ENCODE peak calls at places on chromosomes 2 and 18, in four cellular contexts. H, Q, M and I are unnamed samples.

GRCh38 chr2:119486196-119486827 is 38.0 kb downstream of the SCTR start:
- DNase-seq in H (no peak), Q (no peak), M (peak), I (no peak)

GRCh38 chr2:110157153-110157793 is 41.7 kb upstream of the MALL start:
- DNase-seq in H (peak), Q (no peak), M (peak), I (peak)

GRCh38 chr2:227853204-227853629 is 18.2 kb upstream of the DAW1 start:
- DNase-seq in H (no peak), Q (no peak), M (no peak), I (peak)

GRCh38 chr2:14975401-14975800 is 342.9 kb downstream of the LRATD1 start:
- DNase-seq in H (no peak), Q (no peak), M (no peak), I (peak)

GRCh38 chr2:30708491-30709290 is 98.6 kb downstream of the CAPN13 start:
- DNase-seq in H (peak), Q (no peak), M (no peak), I (peak)

GRCh38 chr2:100247256-100248043 is 74.9 kb downstream of the LONRF2 start:
- DNase-seq in H (no peak), Q (no peak), M (no peak), I (no peak)

GRCh38 chr18:41128545-41128944 is 826.5 kb upstream of the PIK3C3 start:
- DNase-seq in H (peak), Q (no peak), M (no peak), I (no peak)

GRCh38 chr2:174342600-174343342 is 8.0 kb downstream of the SP9 start:
- DNase-seq in H (no peak), Q (no peak), M (no peak), I (no peak)

GRCh38 chr18:6589979-6590725 is 139.4 kb upstream of the ARHGAP28 start:
- DNase-seq in H (no peak), Q (no peak), M (no peak), I (no peak)

GRCh38 chr18:35605686-35606417 is 24.3 kb downstream of the GALNT1 start:
- DNase-seq in H (peak), Q (no peak), M (no peak), I (no peak)

GRCh38 chr2:84708442-84708841 is 172.4 kb downstream of the TRABD2A start:
- DNase-seq in H (no peak), Q (no peak), M (no peak), I (no peak)

GRCh38 chr2:42105330-42106256 is 57.8 kb downstream of the PKDCC start:
- DNase-seq in H (peak), Q (peak), M (no peak), I (no peak)

GRCh38 chr2:158290225-158290624 is 166.3 kb downstream of the CCDC148 start:
- DNase-seq in H (no peak), Q (no peak), M (no peak), I (no peak)

GRCh38 chr2:232883116-232883721 is 13.2 kb downstream of the SNORC start:
- DNase-seq in H (no peak), Q (no peak), M (no peak), I (no peak)

GRCh38 chr2:30886101-30886500 is 78.9 kb upstream of the CAPN13 start:
- DNase-seq in H (no peak), Q (no peak), M (no peak), I (peak)

GRCh38 chr2:162053066-162053807 is 20.8 kb downstream of the DPP4 start:
- DNase-seq in H (no peak), Q (no peak), M (no peak), I (no peak)

GRCh38 chr2:65658871-65659270 is 226.5 kb upstream of the SPRED2 start:
- DNase-seq in H (peak), Q (no peak), M (no peak), I (peak)

GRCh38 chr2:159803235-159803962 is 5.4 kb upstream of the CD302 start:
- DNase-seq in H (no peak), Q (no peak), M (no peak), I (no peak)

GRCh38 chr2:72117029-72117428 is 30.6 kb downstream of the CYP26B1 start:
- DNase-seq in H (no peak), Q (no peak), M (no peak), I (no peak)

GRCh38 chr18:33901894-33902512 is 322.7 kb downstream of the NOL4 start:
- DNase-seq in H (no peak), Q (no peak), M (no peak), I (no peak)

GRCh38 chr2:206211657-206212255 is 52.1 kb downstream of the EEF1B2 start:
- DNase-seq in H (peak), Q (no peak), M (no peak), I (peak)

GRCh38 chr2:10817413-10817812 is 4.8 kb upstream of the PDIA6 start:
- DNase-seq in H (no peak), Q (no peak), M (no peak), I (no peak)
- TF ChIP-seq CTCF in H (peak), Q (no peak), M (no peak), I (peak)

GRCh38 chr2:9401059-9401547 is 22.2 kb downstream of the ITGB1BP1 start:
- DNase-seq in H (no peak), Q (no peak), M (no peak), I (no peak)

GRCh38 chr2:9400268-9401058 is 22.9 kb downstream of the ITGB1BP1 start:
- DNase-seq in H (no peak), Q (no peak), M (no peak), I (no peak)

GRCh38 chr2:9394816-9395215 is 28.5 kb downstream of the ITGB1BP1 start:
- DNase-seq in H (no peak), Q (no peak), M (no peak), I (no peak)

GRCh38 chr2:9397201-9397600 is 26.1 kb downstream of the ITGB1BP1 start:
- DNase-seq in H (no peak), Q (no peak), M (no peak), I (no peak)

GRCh38 chr2:9398881-9399805 is 24.2 kb downstream of the ITGB1BP1 start:
- DNase-seq in H (no peak), Q (no peak), M (no peak), I (no peak)
- H3K27ac ChIP-seq in H (no peak), Q (peak), M (peak), I (no peak)

GRCh38 chr2:215931256-215931903 is 82.0 kb downstream of the MREG start:
- DNase-seq in H (peak), Q (peak), M (peak), I (peak)
- TF ChIP-seq CTCF in H (peak), Q (peak), M (peak), I (peak)

GRCh38 chr2:64204716-64205115 is 60.5 kb upstream of the PELI1 start:
- DNase-seq in H (no peak), Q (no peak), M (no peak), I (no peak)

GRCh38 chr2:64204006-64204632 is 59.9 kb upstream of the PELI1 start:
- DNase-seq in H (peak), Q (peak), M (no peak), I (peak)

GRCh38 chr2:64205415-64205814 is 61.2 kb upstream of the PELI1 start:
- DNase-seq in H (no peak), Q (no peak), M (no peak), I (no peak)

GRCh38 chr2:64210816-64211215 is 66.6 kb upstream of the PELI1 start:
- DNase-seq in H (no peak), Q (no peak), M (peak), I (peak)

DNA sequence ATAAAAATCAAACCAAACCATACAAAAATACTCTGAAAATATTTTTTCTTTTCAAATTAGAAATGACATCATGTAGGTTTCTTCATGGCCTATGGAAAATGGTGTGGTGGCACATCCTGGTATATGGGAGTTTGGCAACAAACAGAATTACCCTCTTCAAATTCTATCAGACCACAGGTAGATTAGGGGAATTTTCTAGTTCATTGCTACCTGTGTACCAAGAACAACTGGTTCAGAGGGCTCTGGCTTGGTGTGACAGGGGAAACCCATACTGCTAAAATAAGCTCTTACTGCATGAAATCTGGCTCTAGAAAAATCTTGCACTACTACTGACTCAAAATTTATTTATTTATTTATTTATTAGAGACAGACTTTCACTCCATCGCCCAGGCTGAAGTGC is 63.4 kb upstream of the PELI1 start:
- DNase-seq in H (no peak), Q (no peak), M (no peak), I (no peak)
- H3K27ac ChIP-seq in H (no peak), Q (no peak), M (no peak), I (no peak)